ENCODE peak calls at places on chromosomes 3 and 15, in ten cellular contexts. Q, D, A, P, E, H, Y, T, K and X are unnamed samples.
A peak's percentile ranks its signal among the peaks of the same experiment; 100 is the strongest.

GRCh38 chr15:43318990-43319771 is 11.2 kb downstream of the LCMT2 start:
- DNase-seq in Q (no peak), D (no peak), A (no peak), P (no peak), E (no peak), H (no peak), Y (no peak), T (no peak), K (no peak), X (no peak)

GRCh38 chr15:84697353-84697990 is 18.5 kb downstream of the SEC11A start:
- DNase-seq in Q (no peak), D (no peak), A (no peak), P (no peak), E (no peak), H (no peak), Y (no peak), T (no peak), K (no peak), X (no peak)

GRCh38 chr3:112199622-112200316 is 66.7 kb upstream of the GCSAM start:
- DNase-seq in Q (no peak), D (no peak), A (peak; percentile 24), P (no peak), E (no peak), H (no peak), Y (peak; percentile 5), T (no peak), K (no peak), X (no peak)

GRCh38 chr15:43974852-43975251 is 148.1 kb downstream of the WDR76 start:
- DNase-seq in Q (no peak), D (no peak), A (no peak), P (no peak), E (no peak), H (no peak), Y (no peak), T (no peak), K (peak; percentile 85), X (no peak)

GRCh38 chr15:94611656-94612055 is 380.3 kb downstream of the MCTP2 start:
- DNase-seq in Q (no peak), D (no peak), A (no peak), P (no peak), E (no peak), H (no peak), Y (no peak), T (no peak), K (no peak), X (no peak)

GRCh38 chr15:58770519-58770856 is 614 bp upstream of the MINDY2 start:
- DNase-seq in Q (no peak), D (peak; percentile 62), A (no peak), P (no peak), E (no peak), H (no peak), Y (no peak), T (no peak), K (no peak), X (no peak)

GRCh38 chr3:113507501-113508067 is 7.4 kb downstream of the SPICE1 start:
- DNase-seq in Q (no peak), D (no peak), A (no peak), P (no peak), E (no peak), H (no peak), Y (no peak), T (no peak), K (no peak), X (no peak)

GRCh38 chr3:4343258-4343657 is 40.1 kb downstream of the SETMAR start:
- DNase-seq in Q (no peak), D (no peak), A (no peak), P (no peak), E (no peak), H (no peak), Y (no peak), T (no peak), K (no peak), X (peak; percentile 51)

GRCh38 chr15:51332211-51333147 is 5.9 kb downstream of the CYP19A1 start:
- DNase-seq in Q (no peak), D (no peak), A (no peak), P (no peak), E (no peak), H (no peak), Y (no peak), T (no peak), K (no peak), X (no peak)

GRCh38 chr3:128337305-128337704 is 129.4 kb downstream of the DNAJB8 start:
- DNase-seq in Q (no peak), D (no peak), A (no peak), P (peak; percentile 45), E (peak; percentile 37), H (peak; percentile 32), Y (no peak), T (no peak), K (no peak), X (no peak)

GRCh38 chr15:85094685-85095084 is 113.0 kb downstream of the PDE8A start:
- DNase-seq in Q (no peak), D (no peak), A (no peak), P (no peak), E (no peak), H (no peak), Y (no peak), T (no peak), K (no peak), X (no peak)

GRCh38 chr15:64247906-64248541 is 85.2 kb upstream of the PPIB start:
- DNase-seq in Q (peak; percentile 52), D (no peak), A (peak; percentile 95), P (no peak), E (no peak), H (no peak), Y (peak; percentile 87), T (no peak), K (no peak), X (peak; percentile 82)

GRCh38 chr3:119236756-119237155 is 3.9 kb downstream of the B4GALT4 start:
- DNase-seq in Q (peak; percentile 60), D (no peak), A (no peak), P (no peak), E (no peak), H (no peak), Y (no peak), T (no peak), K (no peak), X (no peak)

GRCh38 chr3:38136272-38136806 is 588 bp downstream of the ACAA1 start:
- DNase-seq in Q (peak; percentile 52), D (peak; percentile 14), A (no peak), P (no peak), E (no peak), H (no peak), Y (no peak), T (no peak), K (no peak), X (no peak)

GRCh38 chr3:120420855-120421570 is 29.8 kb downstream of the FSTL1 start:
- DNase-seq in Q (no peak), D (no peak), A (no peak), P (no peak), E (no peak), H (no peak), Y (no peak), T (no peak), K (no peak), X (no peak)

GRCh38 chr15:55627730-55628368 is 39.7 kb upstream of the PYGO1 start:
- DNase-seq in Q (no peak), D (no peak), A (peak; percentile 92), P (no peak), E (no peak), H (no peak), Y (peak; percentile 72), T (no peak), K (no peak), X (peak; percentile 52)
- TF ChIP-seq CTCF in Q (no peak), D (no peak), A (no peak), P (no peak), E (no peak), H (no peak), Y (peak; percentile 30), T (no peak), K (peak; percentile 9), X (peak; percentile 18)

DNA sequence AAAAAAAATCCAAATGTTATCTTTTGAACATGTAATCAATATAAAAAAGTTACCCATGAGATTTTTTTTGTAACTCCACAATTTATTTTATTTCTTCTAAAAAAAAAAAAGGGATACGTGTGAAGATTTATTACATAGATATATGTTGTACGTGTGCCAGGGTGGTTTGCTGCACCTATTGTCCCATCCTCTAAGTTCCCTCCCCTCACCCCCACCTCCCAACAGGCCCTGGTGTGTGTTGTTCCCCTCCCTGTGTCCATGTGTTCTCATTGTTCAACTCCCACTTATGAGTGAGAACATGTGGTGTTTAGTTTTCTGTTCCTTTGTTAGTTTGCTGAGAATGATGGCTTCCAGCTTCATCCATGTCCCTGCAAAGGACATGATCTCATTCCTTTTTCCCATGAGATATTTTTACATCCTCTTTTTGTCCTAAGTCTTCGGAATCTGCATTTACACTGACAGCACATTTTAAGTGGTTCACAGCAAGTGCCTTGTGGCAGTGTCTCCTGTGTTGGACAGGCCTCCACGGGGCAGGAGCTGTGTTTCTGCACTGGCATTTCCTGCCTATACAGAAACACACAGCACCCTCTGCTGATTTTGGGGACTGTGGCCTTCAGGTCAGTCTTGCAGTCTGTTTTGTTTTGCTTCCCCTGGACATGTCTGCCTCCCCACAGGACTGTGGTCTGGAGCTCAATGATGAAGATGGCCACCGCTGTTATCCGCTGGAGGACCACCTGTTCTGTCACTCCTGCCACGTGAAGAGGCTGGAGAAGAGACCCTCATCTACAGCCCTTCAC is 12.8 kb upstream of the SACM1L start:
- DNase-seq in Q (no peak), D (no peak), A (no peak), P (no peak), E (no peak), H (no peak), Y (no peak), T (no peak), K (no peak), X (no peak)
- TF ChIP-seq CTCF in Q (no peak), D (no peak), A (no peak), P (no peak), E (no peak), H (no peak), Y (no peak), T (no peak), K (no peak), X (no peak)

DNA sequence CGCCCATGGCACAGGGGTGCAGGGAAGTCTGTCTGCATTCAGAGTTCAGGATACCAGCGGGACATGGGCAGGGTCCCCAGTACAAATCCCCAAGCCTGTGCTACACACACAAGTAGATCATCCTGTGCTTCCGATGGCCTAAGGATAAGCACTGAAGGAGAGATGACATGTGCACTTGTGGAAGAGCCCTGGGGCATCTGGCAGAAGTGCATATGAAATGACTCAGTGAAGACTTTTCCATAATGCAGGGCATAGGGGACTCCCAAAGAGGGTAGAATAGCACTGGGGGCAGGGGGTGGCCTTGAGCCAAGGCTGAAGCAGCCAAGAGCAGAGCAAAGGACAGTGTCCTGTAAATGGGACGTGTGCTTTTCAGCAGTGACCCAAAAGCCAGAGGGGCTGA is 22.9 kb downstream of the ADAMTS17 start:
- DNase-seq in Q (no peak), D (no peak), A (no peak), P (no peak), E (no peak), H (no peak), Y (no peak), T (no peak), K (no peak), X (no peak)
- TF ChIP-seq CTCF in Q (no peak), D (no peak), A (no peak), P (no peak), E (no peak), H (no peak), Y (no peak), T (no peak), K (no peak), X (no peak)

DNA sequence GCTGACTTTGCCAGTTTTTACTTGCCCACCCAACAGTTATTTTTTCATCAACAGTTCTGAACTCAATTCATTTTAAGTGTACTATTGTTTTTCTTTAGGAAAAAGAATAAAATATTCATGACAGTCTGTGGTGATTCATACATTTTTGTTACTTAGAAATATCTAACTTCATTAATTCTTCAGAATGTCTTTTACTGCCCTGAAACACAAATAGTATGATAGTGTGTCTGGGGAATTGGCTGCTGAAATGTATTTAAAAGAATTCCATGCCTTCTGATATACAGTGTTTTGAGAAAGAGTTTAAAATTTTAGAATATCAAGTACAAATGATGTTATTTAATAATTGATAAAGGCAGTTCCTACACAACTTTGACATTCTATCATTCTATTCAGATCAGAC is 854.1 kb downstream of the NAALADL2 start:
- DNase-seq in Q (no peak), D (no peak), A (no peak), P (no peak), E (no peak), H (no peak), Y (no peak), T (no peak), K (no peak), X (no peak)
- TF ChIP-seq CTCF in Q (no peak), D (no peak), A (no peak), P (no peak), E (no peak), H (no peak), Y (no peak), T (no peak), K (no peak), X (no peak)